ENCODE peak calls at places on chromosomes 5 and 9, in six cellular contexts. One of them, this sample, is unnamed.

GRCh38 chr5:169347786-169348185 is 46.8 kb upstream of the SLIT3 start:
- DNase-seq in Jurkat, Clone E6-1: no peak
- DNase-seq in stimulated activated CD8-positive, alpha-beta memory T cell treated with anti-CD3 and anti-CD28 coated beads, Interleukin-4, amount 100 ng/mL, for 24 hours: no peak
- DNase-seq in left ventricle myocardium inferior: no peak
- DNase-seq in NAMALWA: no peak
- DNase-seq in NCI-H226: no peak
- DNase-seq in this sample: no peak

GRCh38 chr9:133750927-133751649 is 12.9 kb upstream of the SARDH start:
- DNase-seq in Jurkat, Clone E6-1: no peak
- DNase-seq in stimulated activated CD8-positive, alpha-beta memory T cell treated with anti-CD3 and anti-CD28 coated beads, Interleukin-4, amount 100 ng/mL, for 24 hours: no peak
- DNase-seq in left ventricle myocardium inferior: no peak
- DNase-seq in NAMALWA: no peak
- DNase-seq in NCI-H226: no peak
- DNase-seq in this sample: no peak

GRCh38 chr9:111659706-111660105 is 1.7 kb upstream of the GNG10 start:
- DNase-seq in Jurkat, Clone E6-1: no peak
- DNase-seq in stimulated activated CD8-positive, alpha-beta memory T cell treated with anti-CD3 and anti-CD28 coated beads, Interleukin-4, amount 100 ng/mL, for 24 hours: no peak
- DNase-seq in left ventricle myocardium inferior: no peak
- DNase-seq in NAMALWA: no peak
- DNase-seq in NCI-H226: no peak
- DNase-seq in this sample: no peak

GRCh38 chr5:65480306-65480865 is 1.3 kb downstream of the ADAMTS6 start:
- DNase-seq in Jurkat, Clone E6-1: no peak
- DNase-seq in stimulated activated CD8-positive, alpha-beta memory T cell treated with anti-CD3 and anti-CD28 coated beads, Interleukin-4, amount 100 ng/mL, for 24 hours: peak; percentile 15
- DNase-seq in left ventricle myocardium inferior: peak; percentile 80
- DNase-seq in NAMALWA: peak; percentile 86
- DNase-seq in NCI-H226: peak; percentile 12
- DNase-seq in this sample: peak; percentile 56

GRCh38 chr5:11047625-11048024 is 286.6 kb upstream of the DAP start:
- DNase-seq in Jurkat, Clone E6-1: no peak
- DNase-seq in stimulated activated CD8-positive, alpha-beta memory T cell treated with anti-CD3 and anti-CD28 coated beads, Interleukin-4, amount 100 ng/mL, for 24 hours: no peak
- DNase-seq in left ventricle myocardium inferior: no peak
- DNase-seq in NAMALWA: no peak
- DNase-seq in NCI-H226: no peak
- DNase-seq in this sample: no peak

GRCh38 chr9:96556701-96557461 is 62.8 kb downstream of the CDC14B start:
- DNase-seq in Jurkat, Clone E6-1: no peak
- DNase-seq in stimulated activated CD8-positive, alpha-beta memory T cell treated with anti-CD3 and anti-CD28 coated beads, Interleukin-4, amount 100 ng/mL, for 24 hours: no peak
- DNase-seq in left ventricle myocardium inferior: peak; percentile 19
- DNase-seq in NAMALWA: no peak
- DNase-seq in NCI-H226: no peak
- DNase-seq in this sample: no peak

GRCh38 chr5:179927834-179928233 is 20.1 kb upstream of the TBC1D9B start:
- DNase-seq in Jurkat, Clone E6-1: no peak
- DNase-seq in stimulated activated CD8-positive, alpha-beta memory T cell treated with anti-CD3 and anti-CD28 coated beads, Interleukin-4, amount 100 ng/mL, for 24 hours: no peak
- DNase-seq in left ventricle myocardium inferior: no peak
- DNase-seq in NAMALWA: no peak
- DNase-seq in NCI-H226: no peak
- DNase-seq in this sample: peak; percentile 35

GRCh38 chr5:135831439-135832262 is 2.8 kb upstream of the SLC25A48 start:
- DNase-seq in Jurkat, Clone E6-1: no peak
- DNase-seq in stimulated activated CD8-positive, alpha-beta memory T cell treated with anti-CD3 and anti-CD28 coated beads, Interleukin-4, amount 100 ng/mL, for 24 hours: no peak
- DNase-seq in left ventricle myocardium inferior: no peak
- DNase-seq in NAMALWA: no peak
- DNase-seq in NCI-H226: no peak
- DNase-seq in this sample: no peak

GRCh38 chr5:14681236-14681752 is 16.8 kb downstream of the OTULIN start:
- DNase-seq in Jurkat, Clone E6-1: no peak
- DNase-seq in stimulated activated CD8-positive, alpha-beta memory T cell treated with anti-CD3 and anti-CD28 coated beads, Interleukin-4, amount 100 ng/mL, for 24 hours: no peak
- DNase-seq in left ventricle myocardium inferior: peak; percentile 62
- DNase-seq in NAMALWA: no peak
- DNase-seq in NCI-H226: no peak
- DNase-seq in this sample: no peak

GRCh38 chr5:66675369-66675768 is 79.2 kb downstream of the MAST4 start:
- DNase-seq in Jurkat, Clone E6-1: no peak
- DNase-seq in stimulated activated CD8-positive, alpha-beta memory T cell treated with anti-CD3 and anti-CD28 coated beads, Interleukin-4, amount 100 ng/mL, for 24 hours: no peak
- DNase-seq in left ventricle myocardium inferior: no peak
- DNase-seq in NAMALWA: no peak
- DNase-seq in NCI-H226: peak; percentile 60
- DNase-seq in this sample: no peak

GRCh38 chr9:121698627-121699270 is 47.3 kb downstream of the DAB2IP start:
- DNase-seq in Jurkat, Clone E6-1: no peak
- DNase-seq in stimulated activated CD8-positive, alpha-beta memory T cell treated with anti-CD3 and anti-CD28 coated beads, Interleukin-4, amount 100 ng/mL, for 24 hours: no peak
- DNase-seq in left ventricle myocardium inferior: no peak
- DNase-seq in NAMALWA: no peak
- DNase-seq in NCI-H226: no peak
- DNase-seq in this sample: no peak

GRCh38 chr9:130327781-130328348 is 62.3 kb downstream of the HMCN2 start:
- DNase-seq in Jurkat, Clone E6-1: no peak
- DNase-seq in stimulated activated CD8-positive, alpha-beta memory T cell treated with anti-CD3 and anti-CD28 coated beads, Interleukin-4, amount 100 ng/mL, for 24 hours: no peak
- DNase-seq in left ventricle myocardium inferior: peak; percentile 55
- DNase-seq in NAMALWA: no peak
- DNase-seq in NCI-H226: no peak
- DNase-seq in this sample: no peak

GRCh38 chr5:91266184-91266705 is 116.9 kb downstream of the ARRDC3 start:
- DNase-seq in Jurkat, Clone E6-1: peak; percentile 40
- DNase-seq in stimulated activated CD8-positive, alpha-beta memory T cell treated with anti-CD3 and anti-CD28 coated beads, Interleukin-4, amount 100 ng/mL, for 24 hours: no peak
- DNase-seq in left ventricle myocardium inferior: no peak
- DNase-seq in NAMALWA: peak; percentile 25
- DNase-seq in NCI-H226: peak; percentile 51
- DNase-seq in this sample: peak; percentile 52

GRCh38 chr5:149961186-149961685 is 678 bp downstream of the SLC26A2 start:
- DNase-seq in Jurkat, Clone E6-1: no peak
- DNase-seq in stimulated activated CD8-positive, alpha-beta memory T cell treated with anti-CD3 and anti-CD28 coated beads, Interleukin-4, amount 100 ng/mL, for 24 hours: no peak
- DNase-seq in left ventricle myocardium inferior: no peak
- DNase-seq in NAMALWA: peak; percentile 19
- DNase-seq in NCI-H226: no peak
- DNase-seq in this sample: no peak

GRCh38 chr5:10832987-10833386 is 72.0 kb upstream of the DAP start:
- DNase-seq in Jurkat, Clone E6-1: no peak
- DNase-seq in stimulated activated CD8-positive, alpha-beta memory T cell treated with anti-CD3 and anti-CD28 coated beads, Interleukin-4, amount 100 ng/mL, for 24 hours: no peak
- DNase-seq in left ventricle myocardium inferior: no peak
- DNase-seq in NAMALWA: no peak
- DNase-seq in NCI-H226: no peak
- DNase-seq in this sample: no peak

GRCh38 chr5:151718168-151718567 is 31.5 kb upstream of the SPARC start:
- DNase-seq in Jurkat, Clone E6-1: no peak
- DNase-seq in stimulated activated CD8-positive, alpha-beta memory T cell treated with anti-CD3 and anti-CD28 coated beads, Interleukin-4, amount 100 ng/mL, for 24 hours: no peak
- DNase-seq in left ventricle myocardium inferior: no peak
- DNase-seq in NAMALWA: no peak
- DNase-seq in NCI-H226: no peak
- DNase-seq in this sample: no peak

GRCh38 chr9:84991506-84991855 is 322.0 kb downstream of the NTRK2 start:
- DNase-seq in Jurkat, Clone E6-1: no peak
- DNase-seq in stimulated activated CD8-positive, alpha-beta memory T cell treated with anti-CD3 and anti-CD28 coated beads, Interleukin-4, amount 100 ng/mL, for 24 hours: no peak
- DNase-seq in left ventricle myocardium inferior: no peak
- DNase-seq in NAMALWA: no peak
- DNase-seq in NCI-H226: no peak
- DNase-seq in this sample: no peak

GRCh38 chr5:90017236-90017635 is 392.3 kb downstream of the CETN3 start:
- DNase-seq in Jurkat, Clone E6-1: no peak
- DNase-seq in stimulated activated CD8-positive, alpha-beta memory T cell treated with anti-CD3 and anti-CD28 coated beads, Interleukin-4, amount 100 ng/mL, for 24 hours: no peak
- DNase-seq in left ventricle myocardium inferior: no peak
- DNase-seq in NAMALWA: no peak
- DNase-seq in NCI-H226: no peak
- DNase-seq in this sample: no peak

GRCh38 chr5:9596833-9597232 is 33.3 kb downstream of the TAS2R1 start:
- DNase-seq in Jurkat, Clone E6-1: no peak
- DNase-seq in stimulated activated CD8-positive, alpha-beta memory T cell treated with anti-CD3 and anti-CD28 coated beads, Interleukin-4, amount 100 ng/mL, for 24 hours: no peak
- DNase-seq in left ventricle myocardium inferior: no peak
- DNase-seq in NAMALWA: no peak
- DNase-seq in NCI-H226: no peak
- DNase-seq in this sample: no peak

GRCh38 chr9:748861-749497 is 92.5 kb upstream of the DMRT1 start:
- DNase-seq in Jurkat, Clone E6-1: no peak
- DNase-seq in stimulated activated CD8-positive, alpha-beta memory T cell treated with anti-CD3 and anti-CD28 coated beads, Interleukin-4, amount 100 ng/mL, for 24 hours: no peak
- DNase-seq in left ventricle myocardium inferior: no peak
- DNase-seq in NAMALWA: no peak
- DNase-seq in NCI-H226: no peak
- DNase-seq in this sample: no peak

GRCh38 chr5:95959051-95959963 is 2.3 kb downstream of the ELL2 start:
- DNase-seq in Jurkat, Clone E6-1: no peak
- DNase-seq in stimulated activated CD8-positive, alpha-beta memory T cell treated with anti-CD3 and anti-CD28 coated beads, Interleukin-4, amount 100 ng/mL, for 24 hours: no peak
- DNase-seq in left ventricle myocardium inferior: no peak
- DNase-seq in NAMALWA: peak; percentile 19
- DNase-seq in NCI-H226: no peak
- DNase-seq in this sample: no peak

GRCh38 chr5:173328896-173329369 is 719 bp upstream of the STC2 start:
- DNase-seq in Jurkat, Clone E6-1: no peak
- DNase-seq in stimulated activated CD8-positive, alpha-beta memory T cell treated with anti-CD3 and anti-CD28 coated beads, Interleukin-4, amount 100 ng/mL, for 24 hours: no peak
- DNase-seq in left ventricle myocardium inferior: no peak
- DNase-seq in NAMALWA: peak; percentile 56
- DNase-seq in NCI-H226: peak; percentile 25
- DNase-seq in this sample: peak; percentile 61

GRCh38 chr9:8718121-8718725 is 918.6 kb upstream of the DMAC1 start:
- DNase-seq in Jurkat, Clone E6-1: no peak
- DNase-seq in stimulated activated CD8-positive, alpha-beta memory T cell treated with anti-CD3 and anti-CD28 coated beads, Interleukin-4, amount 100 ng/mL, for 24 hours: no peak
- DNase-seq in left ventricle myocardium inferior: no peak
- DNase-seq in NAMALWA: no peak
- DNase-seq in NCI-H226: peak; percentile 41
- DNase-seq in this sample: no peak

GRCh38 chr5:10140195-10140973 is 109.3 kb downstream of the ATPSCKMT start:
- DNase-seq in Jurkat, Clone E6-1: no peak
- DNase-seq in stimulated activated CD8-positive, alpha-beta memory T cell treated with anti-CD3 and anti-CD28 coated beads, Interleukin-4, amount 100 ng/mL, for 24 hours: no peak
- DNase-seq in left ventricle myocardium inferior: no peak
- DNase-seq in NAMALWA: peak; percentile 6
- DNase-seq in NCI-H226: no peak
- DNase-seq in this sample: no peak

GRCh38 chr9:91384954-91385353 is 23.2 kb upstream of the AUH start:
- DNase-seq in Jurkat, Clone E6-1: no peak
- DNase-seq in stimulated activated CD8-positive, alpha-beta memory T cell treated with anti-CD3 and anti-CD28 coated beads, Interleukin-4, amount 100 ng/mL, for 24 hours: no peak
- DNase-seq in left ventricle myocardium inferior: no peak
- DNase-seq in NAMALWA: no peak
- DNase-seq in NCI-H226: no peak
- DNase-seq in this sample: no peak

GRCh38 chr5:134464988-134465855 is 53.5 kb upstream of the CDKN2AIPNL start:
- DNase-seq in Jurkat, Clone E6-1: no peak
- DNase-seq in stimulated activated CD8-positive, alpha-beta memory T cell treated with anti-CD3 and anti-CD28 coated beads, Interleukin-4, amount 100 ng/mL, for 24 hours: no peak
- DNase-seq in left ventricle myocardium inferior: peak; percentile 24
- DNase-seq in NAMALWA: no peak
- DNase-seq in NCI-H226: no peak
- DNase-seq in this sample: no peak

GRCh38 chr5:181223041-181223728 is at the start of gene TRIM41:
- DNase-seq in Jurkat, Clone E6-1: peak; percentile 97
- DNase-seq in stimulated activated CD8-positive, alpha-beta memory T cell treated with anti-CD3 and anti-CD28 coated beads, Interleukin-4, amount 100 ng/mL, for 24 hours: peak; percentile 99
- DNase-seq in left ventricle myocardium inferior: peak; percentile 99
- DNase-seq in NAMALWA: peak; percentile 99
- DNase-seq in NCI-H226: peak; percentile 98
- DNase-seq in this sample: no peak

GRCh38 chr5:96096724-96097123 is 135.1 kb upstream of the ELL2 start:
- DNase-seq in Jurkat, Clone E6-1: no peak
- DNase-seq in stimulated activated CD8-positive, alpha-beta memory T cell treated with anti-CD3 and anti-CD28 coated beads, Interleukin-4, amount 100 ng/mL, for 24 hours: no peak
- DNase-seq in left ventricle myocardium inferior: no peak
- DNase-seq in NAMALWA: no peak
- DNase-seq in NCI-H226: no peak
- DNase-seq in this sample: no peak

GRCh38 chr9:115717711-115718173 is 435.8 kb upstream of the PAPPA start:
- DNase-seq in Jurkat, Clone E6-1: no peak
- DNase-seq in stimulated activated CD8-positive, alpha-beta memory T cell treated with anti-CD3 and anti-CD28 coated beads, Interleukin-4, amount 100 ng/mL, for 24 hours: no peak
- DNase-seq in left ventricle myocardium inferior: no peak
- DNase-seq in NAMALWA: no peak
- DNase-seq in NCI-H226: peak; percentile 10
- DNase-seq in this sample: no peak

GRCh38 chr5:171299228-171299627 is 9.8 kb upstream of the TLX3 start:
- DNase-seq in Jurkat, Clone E6-1: no peak
- DNase-seq in stimulated activated CD8-positive, alpha-beta memory T cell treated with anti-CD3 and anti-CD28 coated beads, Interleukin-4, amount 100 ng/mL, for 24 hours: no peak
- DNase-seq in left ventricle myocardium inferior: no peak
- DNase-seq in NAMALWA: no peak
- DNase-seq in NCI-H226: no peak
- DNase-seq in this sample: no peak

GRCh38 chr9:87324613-87325194 is 173.0 kb upstream of the DAPK1 start:
- DNase-seq in Jurkat, Clone E6-1: peak; percentile 37
- DNase-seq in stimulated activated CD8-positive, alpha-beta memory T cell treated with anti-CD3 and anti-CD28 coated beads, Interleukin-4, amount 100 ng/mL, for 24 hours: no peak
- DNase-seq in left ventricle myocardium inferior: no peak
- DNase-seq in NAMALWA: peak; percentile 71
- DNase-seq in NCI-H226: peak; percentile 38
- DNase-seq in this sample: peak; percentile 62

GRCh38 chr9:35611230-35611797 is 6.3 kb downstream of the TESK1 start:
- DNase-seq in Jurkat, Clone E6-1: peak; percentile 48
- DNase-seq in stimulated activated CD8-positive, alpha-beta memory T cell treated with anti-CD3 and anti-CD28 coated beads, Interleukin-4, amount 100 ng/mL, for 24 hours: peak; percentile 33
- DNase-seq in left ventricle myocardium inferior: peak; percentile 30
- DNase-seq in NAMALWA: peak; percentile 80
- DNase-seq in NCI-H226: no peak
- DNase-seq in this sample: peak; percentile 57

GRCh38 chr9:94685359-94685758 is 41.1 kb upstream of the AOPEP start:
- DNase-seq in Jurkat, Clone E6-1: no peak
- DNase-seq in stimulated activated CD8-positive, alpha-beta memory T cell treated with anti-CD3 and anti-CD28 coated beads, Interleukin-4, amount 100 ng/mL, for 24 hours: no peak
- DNase-seq in left ventricle myocardium inferior: no peak
- DNase-seq in NAMALWA: no peak
- DNase-seq in NCI-H226: no peak
- DNase-seq in this sample: no peak

GRCh38 chr5:106768392-106768791 is 902.3 kb downstream of the EFNA5 start:
- DNase-seq in Jurkat, Clone E6-1: no peak
- DNase-seq in stimulated activated CD8-positive, alpha-beta memory T cell treated with anti-CD3 and anti-CD28 coated beads, Interleukin-4, amount 100 ng/mL, for 24 hours: no peak
- DNase-seq in left ventricle myocardium inferior: no peak
- DNase-seq in NAMALWA: no peak
- DNase-seq in NCI-H226: no peak
- DNase-seq in this sample: no peak

GRCh38 chr5:179763215-179763945 is 30.4 kb upstream of the LTC4S start:
- DNase-seq in Jurkat, Clone E6-1: peak; percentile 60
- DNase-seq in stimulated activated CD8-positive, alpha-beta memory T cell treated with anti-CD3 and anti-CD28 coated beads, Interleukin-4, amount 100 ng/mL, for 24 hours: peak; percentile 22
- DNase-seq in left ventricle myocardium inferior: peak; percentile 50
- DNase-seq in NAMALWA: peak; percentile 76
- DNase-seq in NCI-H226: peak; percentile 47
- DNase-seq in this sample: peak; percentile 85

GRCh38 chr9:124040186-124040920 is 28.8 kb downstream of the LHX2 start:
- DNase-seq in Jurkat, Clone E6-1: no peak
- DNase-seq in stimulated activated CD8-positive, alpha-beta memory T cell treated with anti-CD3 and anti-CD28 coated beads, Interleukin-4, amount 100 ng/mL, for 24 hours: no peak
- DNase-seq in left ventricle myocardium inferior: no peak
- DNase-seq in NAMALWA: no peak
- DNase-seq in NCI-H226: no peak
- DNase-seq in this sample: no peak

GRCh38 chr5:74766348-74766886 is 500 bp downstream of the GFM2 start:
- DNase-seq in Jurkat, Clone E6-1: peak; percentile 54
- DNase-seq in stimulated activated CD8-positive, alpha-beta memory T cell treated with anti-CD3 and anti-CD28 coated beads, Interleukin-4, amount 100 ng/mL, for 24 hours: no peak
- DNase-seq in left ventricle myocardium inferior: no peak
- DNase-seq in NAMALWA: peak; percentile 79
- DNase-seq in NCI-H226: peak; percentile 26
- DNase-seq in this sample: peak; percentile 59

GRCh38 chr9:97740848-97741821 is 44.0 kb upstream of the XPA start:
- DNase-seq in Jurkat, Clone E6-1: no peak
- DNase-seq in stimulated activated CD8-positive, alpha-beta memory T cell treated with anti-CD3 and anti-CD28 coated beads, Interleukin-4, amount 100 ng/mL, for 24 hours: peak; percentile 15
- DNase-seq in left ventricle myocardium inferior: peak; percentile 65
- DNase-seq in NAMALWA: no peak
- DNase-seq in NCI-H226: no peak
- DNase-seq in this sample: no peak

GRCh38 chr5:176994460-176995121 is 12.0 kb downstream of the UIMC1 start:
- DNase-seq in Jurkat, Clone E6-1: no peak
- DNase-seq in stimulated activated CD8-positive, alpha-beta memory T cell treated with anti-CD3 and anti-CD28 coated beads, Interleukin-4, amount 100 ng/mL, for 24 hours: no peak
- DNase-seq in left ventricle myocardium inferior: peak; percentile 29
- DNase-seq in NAMALWA: peak; percentile 95
- DNase-seq in NCI-H226: peak; percentile 94
- DNase-seq in this sample: peak; percentile 96

This sample was measured in Kasumi-1.